ENCODE peak calls at places on chromosome 14, in five cellular contexts. Q, M, H, K and J are unnamed samples.

GRCh38 chr14:81313200-81313599 is 86.9 kb downstream of the STON2 start:
- DNase-seq in Q (no peak), M (no peak), H (no peak), K (no peak), J (no peak)

GRCh38 chr14:59511916-59512530 is 27.7 kb downstream of the JKAMP start:
- DNase-seq in Q (no peak), M (no peak), H (peak; percentile 78), K (no peak), J (peak; percentile 31)

GRCh38 chr14:93965287-93965821 is 11.0 kb downstream of the ASB2 start:
- DNase-seq in Q (no peak), M (no peak), H (no peak), K (no peak), J (no peak)

GRCh38 chr14:70934502-70935134 is 27.4 kb downstream of the PCNX1 start:
- DNase-seq in Q (no peak), M (no peak), H (no peak), K (no peak), J (no peak)

GRCh38 chr14:105026789-105027563 is 6.1 kb upstream of the CDCA4 start:
- DNase-seq in Q (no peak), M (no peak), H (no peak), K (no peak), J (peak; percentile 56)

GRCh38 chr14:26993541-26993940 is 395.7 kb upstream of the NOVA1 start:
- DNase-seq in Q (no peak), M (no peak), H (no peak), K (no peak), J (no peak)

GRCh38 chr14:23439107-23439835 is 3.8 kb upstream of the MYH7 start:
- DNase-seq in Q (no peak), M (no peak), H (no peak), K (no peak), J (no peak)

GRCh38 chr14:32693114-32693513 is 245.6 kb upstream of the NPAS3 start:
- DNase-seq in Q (no peak), M (no peak), H (peak; percentile 25), K (no peak), J (no peak)

GRCh38 chr14:79584679-79585078 is 626.6 kb downstream of the DIO2 start:
- DNase-seq in Q (no peak), M (no peak), H (no peak), K (no peak), J (peak; percentile 59)

GRCh38 chr14:101916816-101917412 is 47.5 kb upstream of the DYNC1H1 start:
- DNase-seq in Q (no peak), M (no peak), H (no peak), K (no peak), J (no peak)

GRCh38 chr14:70635971-70636595 is 5.6 kb upstream of the TTC9 start:
- DNase-seq in Q (no peak), M (no peak), H (no peak), K (no peak), J (no peak)

GRCh38 chr14:89420502-89420901 is 3.5 kb upstream of the FOXN3 start:
- DNase-seq in Q (no peak), M (no peak), H (no peak), K (no peak), J (no peak)

GRCh38 chr14:65211341-65211987 is 109.1 kb upstream of the MAX start:
- DNase-seq in Q (no peak), M (no peak), H (no peak), K (no peak), J (peak; percentile 34)

GRCh38 chr14:100297320-100298300 is 8.6 kb downstream of the SLC25A29 start:
- DNase-seq in Q (no peak), M (no peak), H (peak; percentile 96), K (no peak), J (no peak)

GRCh38 chr14:99260116-99260515 is 11.9 kb downstream of the BCL11B start:
- DNase-seq in Q (no peak), M (no peak), H (no peak), K (no peak), J (no peak)

GRCh38 chr14:91519239-91520036 is 9.3 kb upstream of the PPP4R3A start:
- DNase-seq in Q (no peak), M (no peak), H (no peak), K (no peak), J (no peak)

GRCh38 chr14:75359098-75359497 is 68.7 kb upstream of the JDP2 start:
- DNase-seq in Q (no peak), M (no peak), H (no peak), K (no peak), J (no peak)

GRCh38 chr14:76710093-76711010 is 50.9 kb upstream of the VASH1 start:
- DNase-seq in Q (no peak), M (no peak), H (peak; percentile 11), K (no peak), J (no peak)

GRCh38 chr14:31380106-31380505 is 40.2 kb downstream of the HEATR5A start:
- DNase-seq in Q (no peak), M (no peak), H (no peak), K (no peak), J (no peak)

GRCh38 chr14:54194501-54194900 is 202.3 kb upstream of the CDKN3 start:
- DNase-seq in Q (no peak), M (no peak), H (no peak), K (no peak), J (no peak)

GRCh38 chr14:90419200-90419599 is 22.4 kb downstream of the CALM1 start:
- DNase-seq in Q (no peak), M (no peak), H (peak; percentile 48), K (no peak), J (peak; percentile 80)

GRCh38 chr14:70646705-70647104 is 5.0 kb downstream of the TTC9 start:
- DNase-seq in Q (no peak), M (no peak), H (no peak), K (no peak), J (no peak)

GRCh38 chr14:32090686-32091085 is 13.6 kb downstream of the ARHGAP5 start:
- DNase-seq in Q (no peak), M (no peak), H (no peak), K (no peak), J (no peak)

GRCh38 chr14:23302290-23303225 is at the start of gene PPP1R3E:
- DNase-seq in Q (peak; percentile 78), M (peak; percentile 88), H (peak; percentile 86), K (peak; percentile 76), J (peak; percentile 31)

GRCh38 chr14:95328876-95329503 is 9.3 kb upstream of the CLMN start:
- DNase-seq in Q (no peak), M (no peak), H (no peak), K (no peak), J (no peak)

GRCh38 chr14:81303258-81303935 is 82.6 kb upstream of the GTF2A1 start:
- DNase-seq in Q (peak; percentile 20), M (no peak), H (peak; percentile 74), K (no peak), J (no peak)

GRCh38 chr14:37545174-37545573 is 49.9 kb downstream of the FOXA1 start:
- DNase-seq in Q (no peak), M (no peak), H (no peak), K (no peak), J (no peak)

GRCh38 chr14:61925043-61925442 is 162.8 kb downstream of the SNAPC1 start:
- DNase-seq in Q (no peak), M (no peak), H (peak; percentile 48), K (no peak), J (peak; percentile 5)